ENCODE peak calls at places on chromosome 12, in seven cellular contexts. One of them, this sample, is unnamed. For H3K27me3, the result is how much of the 10 kb centered on the place peaks cover.

GRCh38 chr12:43711348-43711747 is 47.2 kb downstream of the PUS7L start:
- DNase-seq in colonic mucosa: no peak
- DNase-seq in AG04450: no peak
- DNase-seq in esophagus muscularis mucosa: no peak
- DNase-seq in CD4-positive, CD25-positive, alpha-beta regulatory T cell: no peak
- DNase-seq in fibroblast of lung: no peak
- DNase-seq in aorta: no peak
- DNase-seq in this sample: peak

GRCh38 chr12:98951401-98951800 is 306.3 kb downstream of the APAF1 start:
- DNase-seq in esophagus muscularis mucosa: no peak
- DNase-seq in colonic mucosa: no peak
- DNase-seq in fibroblast of lung: no peak
- DNase-seq in AG04450: no peak
- DNase-seq in CD4-positive, CD25-positive, alpha-beta regulatory T cell: no peak
- DNase-seq in aorta: no peak
- DNase-seq in this sample: no peak

GRCh38 chr12:89385965-89386537 is 33.8 kb upstream of the DUSP6 start:
- DNase-seq in aorta: no peak
- DNase-seq in AG04450: no peak
- DNase-seq in colonic mucosa: no peak
- DNase-seq in fibroblast of lung: no peak
- DNase-seq in esophagus muscularis mucosa: no peak
- DNase-seq in CD4-positive, CD25-positive, alpha-beta regulatory T cell: no peak
- DNase-seq in this sample: no peak

GRCh38 chr12:3034067-3034750 is 43.0 kb upstream of the TSPAN9 start:
- DNase-seq in colonic mucosa: peak
- DNase-seq in esophagus muscularis mucosa: no peak
- DNase-seq in aorta: peak
- DNase-seq in fibroblast of lung: peak
- DNase-seq in CD4-positive, CD25-positive, alpha-beta regulatory T cell: peak
- DNase-seq in AG04450: peak
- DNase-seq in this sample: peak

GRCh38 chr12:127655691-127656090 is 611.3 kb upstream of the TMEM132C start:
- DNase-seq in CD4-positive, CD25-positive, alpha-beta regulatory T cell: no peak
- DNase-seq in AG04450: peak
- DNase-seq in esophagus muscularis mucosa: no peak
- DNase-seq in aorta: no peak
- DNase-seq in colonic mucosa: no peak
- DNase-seq in fibroblast of lung: peak
- DNase-seq in this sample: no peak

GRCh38 chr12:100567945-100568344 is 5.5 kb upstream of the GAS2L3 start:
- DNase-seq in esophagus muscularis mucosa: no peak
- DNase-seq in AG04450: no peak
- DNase-seq in colonic mucosa: no peak
- DNase-seq in aorta: no peak
- DNase-seq in fibroblast of lung: no peak
- DNase-seq in CD4-positive, CD25-positive, alpha-beta regulatory T cell: no peak
- DNase-seq in this sample: peak

GRCh38 chr12:88419794-88420193 is 160.5 kb downstream of the KITLG start:
- DNase-seq in aorta: no peak
- DNase-seq in fibroblast of lung: no peak
- DNase-seq in colonic mucosa: no peak
- DNase-seq in esophagus muscularis mucosa: no peak
- DNase-seq in AG04450: no peak
- DNase-seq in CD4-positive, CD25-positive, alpha-beta regulatory T cell: no peak
- DNase-seq in this sample: no peak

GRCh38 chr12:41067941-41068645 is 120.0 kb upstream of the PDZRN4 start:
- DNase-seq in fibroblast of lung: no peak
- DNase-seq in CD4-positive, CD25-positive, alpha-beta regulatory T cell: no peak
- DNase-seq in AG04450: no peak
- DNase-seq in esophagus muscularis mucosa: no peak
- DNase-seq in colonic mucosa: no peak
- DNase-seq in aorta: no peak
- DNase-seq in this sample: no peak

GRCh38 chr12:88572785-88573565 is 7.3 kb downstream of the KITLG start:
- DNase-seq in CD4-positive, CD25-positive, alpha-beta regulatory T cell: no peak
- DNase-seq in esophagus muscularis mucosa: no peak
- DNase-seq in aorta: no peak
- DNase-seq in AG04450: no peak
- DNase-seq in colonic mucosa: no peak
- DNase-seq in fibroblast of lung: peak
- DNase-seq in this sample: no peak

GRCh38 chr12:166425-167091 is 47.4 kb downstream of the SLC6A12 start:
- DNase-seq in CD4-positive, CD25-positive, alpha-beta regulatory T cell: no peak
- DNase-seq in AG04450: no peak
- DNase-seq in esophagus muscularis mucosa: no peak
- DNase-seq in colonic mucosa: no peak
- DNase-seq in aorta: no peak
- DNase-seq in fibroblast of lung: no peak
- DNase-seq in this sample: no peak

GRCh38 chr12:124523071-124523470 is 44.3 kb downstream of the NCOR2 start:
- DNase-seq in AG04450: no peak
- DNase-seq in CD4-positive, CD25-positive, alpha-beta regulatory T cell: no peak
- DNase-seq in colonic mucosa: no peak
- DNase-seq in aorta: no peak
- DNase-seq in esophagus muscularis mucosa: no peak
- DNase-seq in fibroblast of lung: no peak
- DNase-seq in this sample: peak

GRCh38 chr12:114636723-114637480 is 47.1 kb downstream of the TBX3 start:
- DNase-seq in colonic mucosa: no peak
- DNase-seq in AG04450: no peak
- DNase-seq in esophagus muscularis mucosa: no peak
- DNase-seq in CD4-positive, CD25-positive, alpha-beta regulatory T cell: no peak
- DNase-seq in fibroblast of lung: peak
- DNase-seq in aorta: no peak
- DNase-seq in this sample: peak

GRCh38 chr12:104805186-104805585 is 152.9 kb downstream of the SLC41A2 start:
- DNase-seq in esophagus muscularis mucosa: no peak
- DNase-seq in AG04450: peak
- DNase-seq in CD4-positive, CD25-positive, alpha-beta regulatory T cell: no peak
- DNase-seq in fibroblast of lung: peak
- DNase-seq in colonic mucosa: no peak
- DNase-seq in aorta: no peak
- DNase-seq in this sample: peak

GRCh38 chr12:12272869-12273268 is 6.0 kb upstream of the LRP6 start:
- DNase-seq in AG04450: no peak
- DNase-seq in aorta: no peak
- DNase-seq in CD4-positive, CD25-positive, alpha-beta regulatory T cell: no peak
- DNase-seq in colonic mucosa: no peak
- DNase-seq in esophagus muscularis mucosa: peak
- DNase-seq in fibroblast of lung: no peak
- DNase-seq in this sample: no peak

GRCh38 chr12:116241157-116241772 is 36.2 kb downstream of the MED13L start:
- DNase-seq in fibroblast of lung: no peak
- DNase-seq in colonic mucosa: no peak
- DNase-seq in esophagus muscularis mucosa: no peak
- DNase-seq in AG04450: no peak
- DNase-seq in aorta: no peak
- DNase-seq in CD4-positive, CD25-positive, alpha-beta regulatory T cell: no peak
- DNase-seq in this sample: peak

GRCh38 chr12:49777800-49778748 is 36.7 kb downstream of the TMBIM6 start:
- DNase-seq in colonic mucosa: peak
- DNase-seq in aorta: no peak
- DNase-seq in esophagus muscularis mucosa: no peak
- DNase-seq in fibroblast of lung: peak
- DNase-seq in CD4-positive, CD25-positive, alpha-beta regulatory T cell: peak
- DNase-seq in AG04450: no peak
- DNase-seq in this sample: peak

DNA sequence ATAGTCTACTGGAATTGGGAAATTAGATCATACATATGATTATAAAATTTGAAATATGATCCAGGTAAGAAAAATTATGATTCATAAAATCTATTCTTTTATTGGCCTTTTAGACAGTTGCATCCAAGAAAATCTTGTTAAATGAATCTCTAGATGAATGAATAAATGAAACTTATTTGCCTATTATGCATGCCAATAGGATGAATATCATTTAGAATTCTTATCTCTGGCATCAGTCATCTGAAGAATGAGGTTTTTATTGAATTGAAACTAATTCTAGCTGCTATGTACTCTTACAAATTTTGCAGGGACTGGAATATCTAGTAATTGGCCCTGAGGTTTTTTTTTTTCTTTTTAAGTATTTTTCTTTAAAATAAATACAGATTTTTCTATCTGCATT is 475.5 kb downstream of the NAV3 start:
- DNase-seq in CD4-positive, CD25-positive, alpha-beta regulatory T cell: no peak
- DNase-seq in fibroblast of lung: no peak
- DNase-seq in colonic mucosa: no peak
- DNase-seq in esophagus muscularis mucosa: no peak
- DNase-seq in aorta: no peak
- DNase-seq in AG04450: no peak
- DNase-seq in this sample: no peak
- H3K27me3 ChIP-seq in CD4-positive, CD25-positive, alpha-beta regulatory T cell: under half
- H3K27me3 ChIP-seq in fibroblast of lung: under half
- H3K27me3 ChIP-seq in colonic mucosa: under half
- H3K27me3 ChIP-seq in esophagus muscularis mucosa: under half
- H3K27me3 ChIP-seq in aorta: under half
- H3K27me3 ChIP-seq in AG04450: under half
- H3K27me3 ChIP-seq in this sample: under half

GRCh38 chr12:112573151-112573550 is 154.4 kb downstream of the PTPN11 start:
- DNase-seq in colonic mucosa: no peak
- DNase-seq in aorta: no peak
- DNase-seq in AG04450: no peak
- DNase-seq in fibroblast of lung: no peak
- DNase-seq in esophagus muscularis mucosa: no peak
- DNase-seq in CD4-positive, CD25-positive, alpha-beta regulatory T cell: no peak
- DNase-seq in this sample: no peak
- H3K27me3 ChIP-seq in colonic mucosa: under half
- H3K27me3 ChIP-seq in aorta: under half
- H3K27me3 ChIP-seq in AG04450: under half
- H3K27me3 ChIP-seq in fibroblast of lung: under half
- H3K27me3 ChIP-seq in esophagus muscularis mucosa: under half
- H3K27me3 ChIP-seq in CD4-positive, CD25-positive, alpha-beta regulatory T cell: under half
- H3K27me3 ChIP-seq in this sample: under half

GRCh38 chr12:62317017-62317416 is 56.8 kb downstream of the USP15 start:
- DNase-seq in colonic mucosa: no peak
- DNase-seq in aorta: no peak
- DNase-seq in CD4-positive, CD25-positive, alpha-beta regulatory T cell: no peak
- DNase-seq in AG04450: no peak
- DNase-seq in fibroblast of lung: no peak
- DNase-seq in esophagus muscularis mucosa: no peak
- DNase-seq in this sample: no peak
- H3K27me3 ChIP-seq in colonic mucosa: under half
- H3K27me3 ChIP-seq in aorta: under half
- H3K27me3 ChIP-seq in CD4-positive, CD25-positive, alpha-beta regulatory T cell: under half
- H3K27me3 ChIP-seq in AG04450: under half
- H3K27me3 ChIP-seq in fibroblast of lung: under half
- H3K27me3 ChIP-seq in esophagus muscularis mucosa: under half
- H3K27me3 ChIP-seq in this sample: under half

DNA sequence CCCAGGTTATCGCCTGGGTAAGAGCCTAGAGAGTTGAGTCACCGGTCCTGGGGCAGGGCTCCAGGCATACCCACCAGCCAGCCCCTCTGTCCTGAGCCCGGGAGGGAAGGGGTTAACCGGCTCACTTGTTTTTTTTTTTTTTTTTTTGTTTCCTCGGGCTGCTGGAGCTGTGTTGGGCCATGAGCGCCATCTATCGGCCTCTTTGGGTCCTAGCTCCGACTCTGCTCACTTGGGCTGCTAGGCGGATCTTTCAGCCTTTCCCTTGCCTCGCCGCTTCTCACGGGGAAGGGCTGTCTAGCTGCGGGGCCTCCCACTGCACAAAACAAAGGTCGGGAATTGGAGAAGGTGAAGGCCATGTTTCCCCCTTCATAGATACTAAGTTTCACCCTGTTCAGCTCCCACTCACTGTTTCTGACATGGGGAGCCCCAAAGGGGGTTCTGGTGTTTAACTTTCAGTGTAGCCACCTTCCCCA is 2.8 kb upstream of the SMUG1 start:
- DNase-seq in CD4-positive, CD25-positive, alpha-beta regulatory T cell: peak
- DNase-seq in aorta: peak
- DNase-seq in fibroblast of lung: peak
- DNase-seq in colonic mucosa: peak
- DNase-seq in esophagus muscularis mucosa: peak
- DNase-seq in AG04450: peak
- DNase-seq in this sample: peak
- H3K27me3 ChIP-seq in CD4-positive, CD25-positive, alpha-beta regulatory T cell: under half
- H3K27me3 ChIP-seq in aorta: under half
- H3K27me3 ChIP-seq in fibroblast of lung: under half
- H3K27me3 ChIP-seq in colonic mucosa: under half
- H3K27me3 ChIP-seq in esophagus muscularis mucosa: under half
- H3K27me3 ChIP-seq in AG04450: under half
- H3K27me3 ChIP-seq in this sample: under half

GRCh38 chr12:52493172-52493571 is at the start of gene KRT6A:
- DNase-seq in esophagus muscularis mucosa: peak
- DNase-seq in AG04450: no peak
- DNase-seq in CD4-positive, CD25-positive, alpha-beta regulatory T cell: no peak
- DNase-seq in colonic mucosa: no peak
- DNase-seq in aorta: no peak
- DNase-seq in fibroblast of lung: no peak
- DNase-seq in this sample: peak

GRCh38 chr12:52496054-52496453 is 3.0 kb upstream of the KRT6A start:
- DNase-seq in AG04450: no peak
- DNase-seq in aorta: no peak
- DNase-seq in colonic mucosa: no peak
- DNase-seq in fibroblast of lung: no peak
- DNase-seq in CD4-positive, CD25-positive, alpha-beta regulatory T cell: no peak
- DNase-seq in esophagus muscularis mucosa: no peak
- DNase-seq in this sample: no peak

GRCh38 chr12:52495385-52495784 is 2.3 kb upstream of the KRT6A start:
- DNase-seq in fibroblast of lung: no peak
- DNase-seq in aorta: no peak
- DNase-seq in AG04450: no peak
- DNase-seq in colonic mucosa: no peak
- DNase-seq in CD4-positive, CD25-positive, alpha-beta regulatory T cell: no peak
- DNase-seq in esophagus muscularis mucosa: peak
- DNase-seq in this sample: peak

GRCh38 chr12:52494518-52494917 is 1.5 kb upstream of the KRT6A start:
- DNase-seq in aorta: no peak
- DNase-seq in AG04450: no peak
- DNase-seq in CD4-positive, CD25-positive, alpha-beta regulatory T cell: no peak
- DNase-seq in colonic mucosa: no peak
- DNase-seq in esophagus muscularis mucosa: peak
- DNase-seq in fibroblast of lung: peak
- DNase-seq in this sample: peak

GRCh38 chr12:52494100-52494499 is 1.0 kb upstream of the KRT6A start:
- DNase-seq in fibroblast of lung: no peak
- DNase-seq in CD4-positive, CD25-positive, alpha-beta regulatory T cell: no peak
- DNase-seq in aorta: no peak
- DNase-seq in colonic mucosa: no peak
- DNase-seq in esophagus muscularis mucosa: peak
- DNase-seq in AG04450: no peak
- DNase-seq in this sample: peak
- H3K27me3 ChIP-seq in fibroblast of lung: under half
- H3K27me3 ChIP-seq in CD4-positive, CD25-positive, alpha-beta regulatory T cell: under half
- H3K27me3 ChIP-seq in aorta: under half
- H3K27me3 ChIP-seq in colonic mucosa: under half
- H3K27me3 ChIP-seq in esophagus muscularis mucosa: under half
- H3K27me3 ChIP-seq in AG04450: under half
- H3K27me3 ChIP-seq in this sample: under half

DNA sequence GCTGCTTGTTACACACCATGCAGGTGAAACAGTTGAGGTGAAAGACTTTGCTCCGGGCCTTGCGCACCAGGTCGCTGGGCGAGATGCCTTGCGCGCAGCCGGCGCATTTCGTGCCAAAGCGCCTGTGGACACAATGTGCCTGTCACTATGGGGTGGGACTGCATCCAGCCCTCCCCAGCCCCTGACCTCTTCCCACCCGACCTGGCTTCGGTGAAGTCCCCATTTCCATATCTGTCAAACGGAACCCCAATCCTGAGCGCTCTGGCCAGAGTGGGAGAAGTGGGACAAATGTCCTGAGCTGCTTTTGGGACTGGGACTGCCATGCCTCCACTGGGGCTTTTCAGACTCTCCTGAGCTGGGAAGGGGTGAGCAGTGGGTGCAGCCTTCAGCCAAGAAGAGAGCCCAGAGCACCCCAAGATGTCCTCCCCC is 2.4 kb downstream of the LHX5 start:
- DNase-seq in CD4-positive, CD25-positive, alpha-beta regulatory T cell: no peak
- DNase-seq in fibroblast of lung: no peak
- DNase-seq in esophagus muscularis mucosa: no peak
- DNase-seq in AG04450: no peak
- DNase-seq in aorta: no peak
- DNase-seq in colonic mucosa: no peak
- DNase-seq in this sample: no peak
- H3K27me3 ChIP-seq in CD4-positive, CD25-positive, alpha-beta regulatory T cell: under half
- H3K27me3 ChIP-seq in fibroblast of lung: half or more
- H3K27me3 ChIP-seq in esophagus muscularis mucosa: half or more
- H3K27me3 ChIP-seq in AG04450: half or more
- H3K27me3 ChIP-seq in aorta: under half
- H3K27me3 ChIP-seq in colonic mucosa: half or more
- H3K27me3 ChIP-seq in this sample: half or more